ENCODE peak calls at places on chromosomes 12 and 14, in ten cellular contexts. K is WTC11; G is AG09309; T is endodermal cell; E is lower leg skin; A is fibroblast of mammary gland; S is heart left ventricle; Q is CD8-positive, alpha-beta T cell; V is glutamatergic neuron; R is cardiac muscle cell. I is an unnamed sample.

GRCh38 chr14:101108579-101109346 is 205.2 kb upstream of the RTL1 start:
- DNase-seq in K (no peak), G (no peak), T (peak; percentile 21), E (peak; percentile 69), A (no peak), S (peak; percentile 58), Q (no peak), V (no peak), R (no peak), I (no peak)

GRCh38 chr12:25256826-25257225 is 6.1 kb upstream of the KRAS start:
- DNase-seq in K (no peak), G (no peak), T (peak; percentile 64), E (no peak), A (no peak), S (no peak), Q (no peak), V (no peak), R (no peak), I (no peak)

GRCh38 chr12:97639702-97640101 is 177.1 kb downstream of the RMST start:
- DNase-seq in K (no peak), G (no peak), T (no peak), E (no peak), A (peak; percentile 7), S (no peak), Q (no peak), V (no peak), R (no peak), I (no peak)

GRCh38 chr12:22709292-22709691 is 84.3 kb downstream of the ETNK1 start:
- DNase-seq in K (no peak), G (no peak), T (no peak), E (no peak), A (peak; percentile 49), S (no peak), Q (no peak), V (no peak), R (peak; percentile 52), I (peak; percentile 32)

GRCh38 chr12:132003846-132004245 is 54.1 kb downstream of the EP400 start:
- DNase-seq in K (no peak), G (peak; percentile 32), T (no peak), E (no peak), A (peak; percentile 32), S (no peak), Q (no peak), V (no peak), R (no peak), I (peak; percentile 83)

GRCh38 chr12:54082402-54082892 is 28.8 kb downstream of the HOXC4 start:
- DNase-seq in K (peak; percentile 53), G (no peak), T (peak; percentile 79), E (no peak), A (peak; percentile 57), S (no peak), Q (peak; percentile 29), V (no peak), R (peak; percentile 62), I (no peak)

GRCh38 chr12:94186461-94187237 is 38.3 kb downstream of the PLXNC1 start:
- DNase-seq in K (peak; percentile 91), G (no peak), T (peak; percentile 97), E (no peak), A (peak; percentile 55), S (peak; percentile 67), Q (no peak), V (peak; percentile 91), R (peak; percentile 79), I (peak; percentile 60)

GRCh38 chr12:54631988-54632728 is 2.5 kb downstream of the LACRT start:
- DNase-seq in K (peak; percentile 33), G (no peak), T (peak; percentile 76), E (no peak), A (no peak), S (no peak), Q (no peak), V (no peak), R (peak; percentile 11), I (no peak)

GRCh38 chr14:58414845-58415244 is 12.5 kb downstream of the TIMM9 start:
- DNase-seq in K (no peak), G (no peak), T (peak; percentile 71), E (no peak), A (no peak), S (no peak), Q (no peak), V (no peak), R (no peak), I (no peak)

GRCh38 chr14:94989417-94989816 is 167.9 kb downstream of the DICER1 start:
- DNase-seq in K (no peak), G (no peak), T (no peak), E (no peak), A (no peak), S (no peak), Q (no peak), V (no peak), R (no peak), I (no peak)

GRCh38 chr14:61525293-61526011 is 169.9 kb upstream of the HIF1A start:
- DNase-seq in K (no peak), G (peak; percentile 63), T (peak; percentile 15), E (peak; percentile 92), A (peak; percentile 91), S (peak; percentile 67), Q (no peak), V (no peak), R (no peak), I (peak; percentile 65)

GRCh38 chr12:61251076-61251475 is 1009.1 kb upstream of the USP15 start:
- DNase-seq in K (no peak), G (no peak), T (no peak), E (no peak), A (no peak), S (no peak), Q (no peak), V (no peak), R (no peak), I (no peak)

GRCh38 chr14:32430326-32430725 is 101.2 kb downstream of the AKAP6 start:
- DNase-seq in K (no peak), G (no peak), T (no peak), E (no peak), A (peak; percentile 15), S (no peak), Q (no peak), V (no peak), R (no peak), I (no peak)

GRCh38 chr14:94524093-94524492 is 14.8 kb upstream of the SERPINA12 start:
- DNase-seq in K (no peak), G (no peak), T (peak; percentile 16), E (no peak), A (no peak), S (no peak), Q (no peak), V (no peak), R (no peak), I (no peak)

GRCh38 chr12:77377116-77377515 is 311.7 kb upstream of the E2F7 start:
- DNase-seq in K (no peak), G (peak; percentile 71), T (no peak), E (no peak), A (peak; percentile 91), S (no peak), Q (no peak), V (no peak), R (no peak), I (peak; percentile 89)

GRCh38 chr14:91244501-91244901 is at the start of gene GPR68:
- DNase-seq in K (peak; percentile 43), G (peak; percentile 62), T (peak; percentile 82), E (peak; percentile 93), A (peak; percentile 66), S (peak; percentile 81), Q (no peak), V (peak; percentile 40), R (peak; percentile 43), I (peak; percentile 84)
- TF ChIP-seq CTCF in K (no peak), G (no peak), T (no peak), E (no peak), A (no peak), S (no peak), Q (no peak), V (no peak), R (no peak), I (no peak)

GRCh38 chr12:29241821-29242591 is 92.9 kb downstream of the FAR2 start:
- DNase-seq in K (no peak), G (peak; percentile 82), T (peak; percentile 81), E (no peak), A (peak; percentile 96), S (no peak), Q (no peak), V (no peak), R (peak; percentile 35), I (peak; percentile 80)
- TF ChIP-seq CTCF in K (no peak), G (peak; percentile 17), T (peak; percentile 58), E (no peak), A (peak; percentile 14), S (peak; percentile 41), Q (no peak), V (no peak), R (peak; percentile 5), I (peak; percentile 32)

GRCh38 chr12:99648183-99648582 is 630 bp downstream of the GARIN6 start:
- DNase-seq in K (no peak), G (no peak), T (no peak), E (no peak), A (no peak), S (no peak), Q (no peak), V (no peak), R (no peak), I (no peak)

GRCh38 chr12:99647453-99647852 is at the start of gene GARIN6:
- DNase-seq in K (no peak), G (no peak), T (no peak), E (no peak), A (no peak), S (no peak), Q (no peak), V (no peak), R (no peak), I (no peak)

GRCh38 chr12:99649551-99649950 is 2.0 kb downstream of the GARIN6 start:
- DNase-seq in K (no peak), G (no peak), T (peak; percentile 53), E (no peak), A (no peak), S (no peak), Q (no peak), V (no peak), R (peak; percentile 18), I (no peak)

GRCh38 chr12:99644629-99645028 is 2.9 kb upstream of the GARIN6 start:
- DNase-seq in K (no peak), G (no peak), T (no peak), E (no peak), A (no peak), S (no peak), Q (no peak), V (no peak), R (no peak), I (no peak)
- TF ChIP-seq CTCF in K (no peak), G (no peak), T (no peak), E (no peak), A (no peak), S (no peak), Q (no peak), V (no peak), R (no peak), I (no peak)

DNA sequence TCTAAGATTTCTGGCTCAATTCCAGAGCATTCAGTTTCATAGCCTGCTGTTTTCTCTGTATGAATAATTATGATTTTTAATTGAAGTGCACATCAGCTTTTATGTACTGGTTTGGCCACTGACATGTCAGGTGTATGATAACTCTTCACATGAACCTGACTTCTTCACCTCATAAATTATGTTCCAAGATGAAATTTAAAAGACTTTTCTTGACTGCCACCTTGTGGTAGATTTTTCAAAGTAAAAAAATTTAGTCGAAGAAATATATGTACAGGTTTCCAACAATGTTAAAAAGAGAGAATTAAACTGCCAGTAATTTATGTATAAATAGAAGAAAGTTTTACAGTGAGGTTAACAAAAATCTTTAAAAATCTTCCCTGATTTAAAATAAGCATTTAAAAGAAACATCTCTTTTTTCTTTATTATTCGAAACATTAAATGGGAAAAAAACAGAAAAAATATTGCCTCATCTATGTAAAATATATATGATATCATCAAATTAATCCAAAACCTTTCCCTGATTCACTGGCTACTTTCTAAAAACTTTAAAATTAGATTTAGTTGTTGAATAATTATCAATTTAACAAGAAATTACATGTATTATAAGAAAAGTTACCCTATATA is 124.9 kb upstream of the ATXN7L3B start:
- DNase-seq in K (no peak), G (no peak), T (no peak), E (no peak), A (peak; percentile 14), S (no peak), Q (no peak), V (no peak), R (peak; percentile 24), I (peak; percentile 0)
- TF ChIP-seq CTCF in K (no peak), G (no peak), T (peak; percentile 78), E (no peak), A (peak; percentile 43), S (peak; percentile 54), Q (peak; percentile 27), V (peak; percentile 81), R (peak; percentile 40), I (peak; percentile 43)